ENCODE peak calls at places on chromosome 3, in eight cellular contexts. W is CD8-positive, alpha-beta T cell; L is endothelial cell; T is GM20000; M is glutamatergic neuron; D is uterus; P is Peyer's patch; U is WTC11. O is an unnamed sample.

GRCh38 chr3:107910713-107911259 is 180.0 kb downstream of the CD47 start:
- DNase-seq in P (no peak), D (no peak), M (no peak), T (peak), U (no peak), L (no peak), W (no peak), O (no peak)

GRCh38 chr3:38031022-38031994 is 1.9 kb upstream of the PLCD1 start:
- DNase-seq in L (no peak), M (no peak), D (peak), U (no peak), W (peak), P (peak), T (no peak), O (peak)

GRCh38 chr3:33363113-33363800 is 76.9 kb downstream of the UBP1 start:
- DNase-seq in W (no peak), T (no peak), D (no peak), U (no peak), P (no peak), L (no peak), M (no peak), O (no peak)

GRCh38 chr3:46692566-46692983 is 904 bp downstream of the ALS2CL start:
- DNase-seq in D (no peak), T (no peak), L (no peak), M (no peak), U (peak), P (peak), W (no peak), O (no peak)

GRCh38 chr3:185647134-185647879 is 61.2 kb downstream of the SENP2 start:
- DNase-seq in T (no peak), D (no peak), L (no peak), M (no peak), U (no peak), W (no peak), P (no peak), O (no peak)

GRCh38 chr3:64852738-64853137 is 164.9 kb upstream of the ADAMTS9 start:
- DNase-seq in M (no peak), T (no peak), L (no peak), W (no peak), U (no peak), D (no peak), P (no peak), O (no peak)

GRCh38 chr3:632571-633170 is 436.1 kb downstream of the CHL1 start:
- DNase-seq in W (peak), T (peak), L (peak), P (no peak), U (peak), M (peak), D (no peak), O (no peak)

GRCh38 chr3:116443096-116443793 is 2.0 kb downstream of the LSAMP start:
- DNase-seq in P (no peak), M (no peak), W (no peak), L (no peak), D (no peak), U (no peak), T (no peak), O (no peak)

GRCh38 chr3:134527037-134527436 is 41.2 kb downstream of the CEP63 start:
- DNase-seq in D (no peak), P (no peak), U (peak), T (no peak), M (peak), W (no peak), L (peak), O (no peak)

GRCh38 chr3:23712095-23712494 is 93.7 kb upstream of the UBE2E1 start:
- DNase-seq in D (no peak), W (no peak), P (no peak), M (no peak), L (no peak), T (no peak), U (no peak), O (no peak)

GRCh38 chr3:35183915-35184675 is 455.2 kb upstream of the ARPP21 start:
- DNase-seq in P (no peak), L (no peak), T (no peak), M (no peak), D (no peak), U (no peak), W (no peak), O (no peak)

GRCh38 chr3:127177226-127177625 is 15.7 kb upstream of the PRR23E start:
- DNase-seq in P (no peak), D (no peak), M (no peak), W (no peak), T (no peak), U (no peak), L (no peak), O (no peak)

GRCh38 chr3:126827121-126827520 is 123.1 kb downstream of the CHCHD6 start:
- DNase-seq in D (no peak), P (no peak), M (no peak), T (no peak), W (no peak), L (no peak), U (no peak), O (no peak)

GRCh38 chr3:138862924-138863775 is 28.4 kb upstream of the PIK3CB start:
- DNase-seq in M (no peak), P (peak), W (no peak), T (no peak), U (peak), L (peak), D (no peak), O (peak)

GRCh38 chr3:196007744-196008143 is 74.1 kb downstream of the TFRC start:
- DNase-seq in U (no peak), L (no peak), M (no peak), P (peak), T (no peak), D (no peak), W (no peak), O (no peak)

GRCh38 chr3:190048831-190049541 is 71.7 kb downstream of the P3H2 start:
- DNase-seq in P (no peak), U (no peak), M (no peak), T (no peak), D (no peak), W (no peak), L (no peak), O (no peak)

GRCh38 chr3:197354195-197355059 is 56.0 kb upstream of the DLG1 start:
- DNase-seq in M (peak), U (no peak), T (no peak), L (no peak), W (no peak), P (no peak), D (peak), O (peak)

GRCh38 chr3:147422934-147423599 is 13.9 kb downstream of the ZIC1 start:
- DNase-seq in L (peak), U (peak), T (peak), P (no peak), D (no peak), W (no peak), M (peak), O (no peak)

GRCh38 chr3:184832044-184832443 is 20.1 kb downstream of the VPS8 start:
- DNase-seq in M (no peak), D (no peak), P (no peak), W (no peak), T (no peak), U (no peak), L (no peak), O (no peak)

GRCh38 chr3:184371570-184372018 is 6.4 kb downstream of the THPO start:
- DNase-seq in W (peak), T (peak), P (peak), U (peak), M (peak), L (peak), D (peak), O (peak)

GRCh38 chr3:168187233-168187632 is 91.5 kb upstream of the GOLIM4 start:
- DNase-seq in D (no peak), T (no peak), P (no peak), L (no peak), W (no peak), U (no peak), M (no peak), O (no peak)

GRCh38 chr3:124032351-124032880 is 40.5 kb upstream of the ROPN1 start:
- DNase-seq in P (no peak), W (no peak), M (peak), U (peak), T (no peak), L (no peak), D (peak), O (no peak)

GRCh38 chr3:11536936-11537612 is 106.6 kb downstream of the VGLL4 start:
- DNase-seq in D (no peak), W (no peak), P (no peak), L (no peak), M (no peak), U (no peak), T (no peak), O (no peak)

GRCh38 chr3:31094048-31094447 is 199.6 kb upstream of the GADL1 start:
- DNase-seq in T (no peak), P (no peak), L (no peak), U (no peak), W (no peak), D (no peak), M (no peak), O (no peak)

GRCh38 chr3:55327131-55327920 is 159.8 kb downstream of the WNT5A start:
- DNase-seq in L (no peak), D (no peak), T (no peak), U (no peak), W (no peak), P (no peak), M (no peak), O (no peak)

GRCh38 chr3:178140491-178140890 is 395.7 kb upstream of the KCNMB2 start:
- DNase-seq in L (no peak), D (no peak), P (no peak), W (no peak), T (no peak), U (no peak), M (no peak), O (no peak)

GRCh38 chr3:65561617-65562016 is 477.1 kb downstream of the MAGI1 start:
- DNase-seq in W (no peak), M (no peak), D (no peak), U (no peak), L (no peak), P (no peak), T (no peak), O (no peak)

GRCh38 chr3:32154180-32154579 is 47.8 kb downstream of the GPD1L start:
- DNase-seq in L (peak), P (no peak), M (no peak), T (no peak), W (no peak), D (no peak), U (peak), O (no peak)

GRCh38 chr3:133663569-133664313 is 2.0 kb upstream of the TOPBP1 start:
- DNase-seq in D (no peak), W (peak), T (peak), P (no peak), L (peak), U (no peak), M (no peak), O (no peak)

GRCh38 chr3:112767177-112767576 is 79.5 kb downstream of the CD200R1L start:
- DNase-seq in U (no peak), M (no peak), W (no peak), P (no peak), L (no peak), D (no peak), T (peak), O (no peak)

GRCh38 chr3:106688463-106688862 is 688.8 kb upstream of the CCDC54 start:
- DNase-seq in W (no peak), T (no peak), L (no peak), D (no peak), M (no peak), U (no peak), P (no peak), O (no peak)

GRCh38 chr3:36496734-36497133 is 116.4 kb downstream of the STAC start:
- DNase-seq in P (no peak), L (no peak), M (no peak), T (no peak), W (no peak), U (no peak), D (no peak), O (no peak)

GRCh38 chr3:185851959-185852358 is 27.1 kb upstream of the IGF2BP2 start:
- DNase-seq in U (no peak), D (no peak), P (no peak), L (no peak), T (no peak), M (no peak), W (no peak), O (no peak)

GRCh38 chr3:133949438-133949837 is 53.8 kb upstream of the RAB6B start:
- DNase-seq in W (no peak), T (no peak), U (peak), D (no peak), M (no peak), P (no peak), L (no peak), O (no peak)

GRCh38 chr3:102090646-102091045 is 241.3 kb downstream of the NFKBIZ start:
- DNase-seq in U (no peak), W (no peak), T (no peak), D (no peak), M (no peak), P (no peak), L (no peak), O (no peak)

GRCh38 chr3:67521053-67521646 is 133.3 kb downstream of the SUCLG2 start:
- DNase-seq in U (no peak), T (peak), P (no peak), D (no peak), L (no peak), W (no peak), M (no peak), O (no peak)

GRCh38 chr3:187352581-187353575 is 15.3 kb upstream of the RTP4 start:
- DNase-seq in M (no peak), W (no peak), D (no peak), T (no peak), U (no peak), L (no peak), P (peak), O (no peak)

GRCh38 chr3:84108442-84108971 is 850.3 kb upstream of the CADM2 start:
- DNase-seq in U (no peak), L (no peak), T (no peak), P (no peak), M (no peak), D (no peak), W (no peak), O (no peak)

GRCh38 chr3:9828801-9829755 is 14.7 kb downstream of the RPUSD3 start:
- DNase-seq in W (no peak), L (no peak), M (no peak), D (no peak), T (no peak), U (no peak), P (peak), O (no peak)

GRCh38 chr3:157081681-157082210 is 78.2 kb downstream of the CCNL1 start:
- DNase-seq in U (peak), D (peak), M (peak), L (peak), T (peak), W (peak), P (peak), O (peak)
- TF ChIP-seq CTCF in U (peak), D (peak), M (peak), L (peak), T (peak), W (peak), P (peak), O (peak)

GRCh38 chr3:42547401-42547945 is 34.3 kb downstream of the SEC22C start:
- DNase-seq in D (peak), P (peak), W (peak), M (peak), T (peak), U (peak), L (peak), O (no peak)
- TF ChIP-seq CTCF in D (peak), P (peak), W (peak), M (peak), T (peak), U (peak), L (peak), O (peak)

GRCh38 chr3:131036986-131037385 is 10.3 kb downstream of the NEK11 start:
- DNase-seq in T (no peak), L (no peak), U (no peak), M (no peak), W (no peak), P (no peak), D (no peak), O (no peak)

GRCh38 chr3:131036200-131036816 is 9.6 kb downstream of the NEK11 start:
- DNase-seq in M (no peak), L (no peak), W (no peak), P (no peak), T (no peak), D (no peak), U (no peak), O (no peak)

GRCh38 chr3:131028844-131029243 is 2.2 kb downstream of the NEK11 start:
- DNase-seq in T (no peak), D (no peak), P (no peak), L (no peak), W (no peak), U (no peak), M (no peak), O (no peak)

GRCh38 chr3:131031660-131032059 is 5.0 kb downstream of the NEK11 start:
- DNase-seq in D (no peak), L (no peak), U (no peak), M (no peak), P (no peak), W (no peak), T (no peak), O (no peak)

GRCh38 chr3:131033480-131034080 is 6.9 kb downstream of the NEK11 start:
- DNase-seq in P (no peak), D (no peak), T (peak), W (peak), U (no peak), M (no peak), L (peak), O (no peak)
- TF ChIP-seq CTCF in P (peak), D (no peak), T (peak), W (peak), U (peak), M (peak), L (peak), O (peak)

DNA sequence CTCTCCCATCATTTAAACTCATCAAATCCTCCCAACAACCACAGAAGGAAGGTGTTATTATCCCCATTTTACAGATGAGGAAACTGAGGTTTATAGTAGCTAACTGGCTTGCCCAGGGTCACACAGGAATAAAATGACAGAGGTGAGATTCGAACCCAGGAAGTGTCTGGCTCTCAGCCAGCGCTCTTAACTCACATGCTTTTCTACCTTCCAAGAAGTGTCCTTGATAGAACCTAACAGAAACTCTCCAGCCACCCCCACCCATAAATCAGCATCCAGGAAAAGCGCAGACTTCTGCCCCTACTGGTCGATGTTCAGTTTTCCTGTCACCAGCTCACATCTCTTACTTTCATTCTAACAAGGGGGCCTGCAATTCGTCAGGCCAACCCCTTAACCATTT is 51.7 kb downstream of the SPATA12 start:
- DNase-seq in M (no peak), W (no peak), L (no peak), D (no peak), U (peak), P (no peak), T (no peak), O (no peak)
- TF ChIP-seq CTCF in M (peak), W (no peak), L (peak), D (no peak), U (no peak), P (no peak), T (peak), O (peak)

GRCh38 chr3:13027154-13027553 is 46.1 kb downstream of the IQSEC1 start:
- DNase-seq in T (no peak), P (no peak), U (peak), M (peak), D (no peak), L (peak), W (no peak), O (no peak)
- TF ChIP-seq CTCF in T (no peak), P (no peak), U (peak), M (no peak), D (no peak), L (no peak), W (no peak), O (no peak)

DNA sequence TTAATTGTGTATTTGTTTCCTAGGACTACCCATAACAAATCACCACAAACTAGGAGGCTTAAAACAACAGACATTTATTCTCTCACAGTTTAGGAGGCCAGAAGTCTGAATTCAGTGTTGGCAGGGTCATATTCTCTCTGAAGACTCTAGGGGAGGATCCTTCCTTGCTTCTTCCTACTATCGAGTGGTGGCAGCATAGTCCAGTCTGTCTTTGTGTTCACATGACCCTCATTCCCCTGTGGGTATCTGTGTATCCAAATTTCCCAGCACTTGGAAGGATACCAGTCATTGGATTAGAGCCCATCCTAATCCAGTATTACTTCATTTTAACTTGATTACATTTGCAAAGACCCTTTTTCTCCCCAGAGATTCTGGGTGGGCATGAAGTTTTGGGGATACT is 63.8 kb downstream of the GMPS start:
- DNase-seq in U (no peak), D (no peak), T (no peak), W (no peak), L (no peak), M (no peak), P (no peak), O (no peak)
- TF ChIP-seq CTCF in U (no peak), D (no peak), T (no peak), W (no peak), L (no peak), M (no peak), P (no peak), O (no peak)

DNA sequence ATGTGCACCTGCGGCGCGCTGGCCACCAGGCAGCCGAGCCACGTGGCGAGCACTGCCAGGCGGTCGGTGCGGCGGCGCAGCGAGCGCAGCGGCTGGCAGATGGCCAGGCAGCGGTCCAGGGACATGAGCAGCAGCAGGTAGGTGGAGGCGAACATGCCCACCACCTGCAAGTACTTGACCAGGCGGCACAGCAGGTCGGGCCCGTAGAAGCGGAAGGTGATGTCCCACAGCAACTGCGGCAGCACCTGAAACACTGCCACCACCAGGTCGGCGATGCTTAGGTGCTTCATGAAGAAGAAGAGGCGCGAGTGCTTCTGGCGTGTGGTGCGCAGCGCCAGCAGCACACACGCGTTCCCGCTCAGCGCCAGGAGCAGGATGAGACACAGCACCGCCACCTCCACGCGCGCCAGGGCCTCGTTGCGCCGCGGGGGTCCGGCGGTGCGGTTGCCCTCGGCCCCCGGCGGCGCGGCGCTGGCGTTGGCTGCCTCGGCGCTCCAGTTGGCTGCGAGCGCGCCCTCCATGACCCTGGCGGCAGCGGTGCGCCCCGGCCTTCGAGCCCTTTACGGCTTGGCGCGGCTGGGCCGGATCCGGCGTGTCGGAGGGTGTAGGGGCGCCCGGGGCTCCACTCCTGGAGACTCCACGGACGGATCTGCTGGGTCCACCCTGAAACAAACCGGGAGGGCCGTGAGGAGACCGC is 1.6 kb downstream of the OXTR start:
- DNase-seq in U (peak), T (peak), P (peak), M (peak), W (no peak), L (peak), D (no peak), O (no peak)
- TF ChIP-seq CTCF in U (no peak), T (peak), P (no peak), M (no peak), W (no peak), L (peak), D (no peak), O (no peak)

GRCh38 chr3:176870451-176870850 is 326.8 kb downstream of the TBL1XR1 start:
- DNase-seq in T (no peak), U (no peak), P (no peak), M (no peak), W (no peak), L (no peak), D (no peak), O (no peak)

GRCh38 chr3:176873261-176873660 is 324.0 kb downstream of the TBL1XR1 start:
- DNase-seq in M (no peak), W (no peak), T (no peak), L (no peak), P (no peak), U (no peak), D (no peak), O (no peak)

GRCh38 chr3:176867681-176868663 is 329.3 kb downstream of the TBL1XR1 start:
- DNase-seq in M (no peak), P (peak), U (no peak), D (no peak), T (no peak), W (no peak), L (no peak), O (no peak)

GRCh38 chr3:176872771-176873209 is 324.5 kb downstream of the TBL1XR1 start:
- DNase-seq in T (peak), D (no peak), L (peak), M (peak), P (peak), U (peak), W (peak), O (no peak)
- TF ChIP-seq CTCF in T (peak), D (peak), L (peak), M (peak), P (peak), U (peak), W (peak), O (peak)